ENCODE peak calls at places on chromosomes 4 and X, in ten cellular contexts. R is HCEC 1CT; E is occipital lobe; O is ELR; T is C1 segment of cervical spinal cord; K is stimulated activated CD4-positive, alpha-beta T cell treated with anti-CD3 and anti-CD28 coated beads, Interleukin-15, amount 100 ng/mL, for 1 hour; A is heart left ventricle; J is omental fat pad; G is mucosa of gallbladder; F is fibroblast of mammary gland. Y is an unnamed sample.

GRCh38 chr4:83490876-83491450 is 6.1 kb upstream of the ABRAXAS1 start:
- DNase-seq in R (peak), E (no peak), O (peak), T (no peak), K (no peak), A (no peak), J (no peak), G (no peak), F (peak), Y (no peak)

GRCh38 chr4:2623442-2623841 is 87.0 kb downstream of the FAM193A start:
- DNase-seq in R (no peak), E (no peak), O (no peak), T (no peak), K (no peak), A (no peak), J (no peak), G (no peak), F (no peak), Y (no peak)

GRCh38 chr4:7169134-7169533 is 23.2 kb upstream of the SORCS2 start:
- DNase-seq in R (no peak), E (no peak), O (no peak), T (no peak), K (no peak), A (no peak), J (no peak), G (no peak), F (no peak), Y (no peak)

GRCh38 chrX:17535229-17535628 is 160.2 kb downstream of the NHS start:
- DNase-seq in R (peak), E (no peak), O (peak), T (no peak), K (no peak), A (no peak), J (no peak), G (no peak), F (peak), Y (no peak)

GRCh38 chr4:15398001-15398400 is 29.8 kb upstream of the C1QTNF7 start:
- DNase-seq in R (no peak), E (no peak), O (peak), T (no peak), K (no peak), A (no peak), J (no peak), G (no peak), F (no peak), Y (no peak)

GRCh38 chr4:1516261-1516660 is 110.0 kb upstream of the NKX1-1 start:
- DNase-seq in R (no peak), E (no peak), O (no peak), T (no peak), K (no peak), A (peak), J (no peak), G (no peak), F (no peak), Y (no peak)

GRCh38 chrX:132294776-132295495 is 75.7 kb upstream of the RAP2C start:
- DNase-seq in R (no peak), E (no peak), O (no peak), T (no peak), K (no peak), A (no peak), J (no peak), G (no peak), F (no peak), Y (no peak)

GRCh38 chr4:170391066-170391754 is 301.5 kb upstream of the AADAT start:
- DNase-seq in R (peak), E (no peak), O (peak), T (no peak), K (no peak), A (no peak), J (no peak), G (no peak), F (peak), Y (no peak)

GRCh38 chr4:183905081-183905592 is at the start of gene STOX2:
- DNase-seq in R (no peak), E (peak), O (no peak), T (peak), K (no peak), A (peak), J (no peak), G (peak), F (peak), Y (no peak)

GRCh38 chrX:104166735-104167436 is 633 bp downstream of the FAM199X start:
- DNase-seq in R (no peak), E (no peak), O (peak), T (no peak), K (no peak), A (no peak), J (no peak), G (peak), F (no peak), Y (no peak)

GRCh38 chr4:20172070-20172760 is 79.5 kb upstream of the SLIT2 start:
- DNase-seq in R (no peak), E (no peak), O (no peak), T (no peak), K (no peak), A (no peak), J (no peak), G (no peak), F (peak), Y (no peak)

GRCh38 chrX:2521927-2522386 is 21.2 kb upstream of the DHRSX start:
- DNase-seq in R (no peak), E (no peak), O (no peak), T (no peak), K (no peak), A (no peak), J (no peak), G (no peak), F (no peak), Y (no peak)

GRCh38 chr4:79237836-79238235 is 88.0 kb downstream of the NAA11 start:
- DNase-seq in R (no peak), E (no peak), O (no peak), T (no peak), K (no peak), A (no peak), J (no peak), G (no peak), F (no peak), Y (no peak)

GRCh38 chr4:7240341-7240740 is 48.0 kb downstream of the SORCS2 start:
- DNase-seq in R (no peak), E (no peak), O (no peak), T (no peak), K (no peak), A (peak), J (no peak), G (no peak), F (no peak), Y (no peak)

GRCh38 chr4:40749717-40750460 is at the start of gene NSUN7:
- DNase-seq in R (no peak), E (no peak), O (peak), T (no peak), K (peak), A (no peak), J (no peak), G (peak), F (no peak), Y (no peak)

GRCh38 chr4:181854142-181854541 is 389.1 kb upstream of the TENM3 start:
- DNase-seq in R (no peak), E (no peak), O (peak), T (no peak), K (no peak), A (no peak), J (no peak), G (no peak), F (peak), Y (no peak)

GRCh38 chr4:113444386-113444785 is 317.2 kb downstream of the CAMK2D start:
- DNase-seq in R (peak), E (no peak), O (peak), T (no peak), K (no peak), A (peak), J (no peak), G (no peak), F (peak), Y (no peak)

GRCh38 chr4:159455675-159456235 is 352.9 kb downstream of the RAPGEF2 start:
- DNase-seq in R (peak), E (no peak), O (peak), T (peak), K (no peak), A (no peak), J (no peak), G (no peak), F (peak), Y (no peak)

GRCh38 chr4:80305466-80305865 is 30.1 kb upstream of the CFAP299 start:
- DNase-seq in R (peak), E (no peak), O (peak), T (no peak), K (no peak), A (no peak), J (no peak), G (no peak), F (peak), Y (no peak)

GRCh38 chr4:88177981-88178632 is 19.7 kb upstream of the ABCG2 start:
- DNase-seq in R (peak), E (no peak), O (peak), T (no peak), K (no peak), A (peak), J (no peak), G (peak), F (peak), Y (no peak)

GRCh38 chrX:102746134-102746584 is 25.6 kb downstream of the GPRASP3 start:
- DNase-seq in R (no peak), E (no peak), O (peak), T (no peak), K (no peak), A (peak), J (no peak), G (peak), F (peak), Y (no peak)

GRCh38 chrX:147476008-147476407 is 435.7 kb upstream of the FMR1 start:
- DNase-seq in R (peak), E (no peak), O (peak), T (no peak), K (no peak), A (no peak), J (no peak), G (no peak), F (peak), Y (no peak)

GRCh38 chr4:581181-581580 is 5.1 kb upstream of the TMEM271 start:
- DNase-seq in R (no peak), E (no peak), O (no peak), T (no peak), K (no peak), A (no peak), J (no peak), G (no peak), F (no peak), Y (no peak)

GRCh38 chr4:169342906-169343560 is 72.3 kb upstream of the SH3RF1 start:
- DNase-seq in R (peak), E (no peak), O (peak), T (no peak), K (no peak), A (no peak), J (no peak), G (no peak), F (peak), Y (no peak)

GRCh38 chrX:28847423-28847822 is 260.2 kb downstream of the IL1RAPL1 start:
- DNase-seq in R (no peak), E (peak), O (peak), T (peak), K (no peak), A (peak), J (no peak), G (no peak), F (peak), Y (no peak)

GRCh38 chrX:125998432-125998831 is 167.7 kb downstream of the DCAF12L2 start:
- DNase-seq in R (no peak), E (no peak), O (no peak), T (no peak), K (no peak), A (no peak), J (no peak), G (no peak), F (peak), Y (no peak)

GRCh38 chrX:135264210-135264609 is 12.3 kb downstream of the ETDA start:
- DNase-seq in R (no peak), E (no peak), O (no peak), T (no peak), K (no peak), A (no peak), J (no peak), G (no peak), F (no peak), Y (no peak)

GRCh38 chrX:16022580-16023170 is 100.7 kb upstream of the GRPR start:
- DNase-seq in R (peak), E (no peak), O (peak), T (no peak), K (no peak), A (no peak), J (no peak), G (no peak), F (peak), Y (no peak)

GRCh38 chr4:184647391-184648101 is 1.7 kb downstream of the CASP3 start:
- DNase-seq in R (peak), E (no peak), O (peak), T (no peak), K (no peak), A (no peak), J (no peak), G (no peak), F (peak), Y (no peak)

GRCh38 chr4:158236304-158237030 is 26.2 kb downstream of the TMEM144 start:
- DNase-seq in R (no peak), E (peak), O (no peak), T (no peak), K (no peak), A (no peak), J (no peak), G (no peak), F (no peak), Y (no peak)